ENCODE peak calls at places on chromosomes 16 and 17, in seven cellular contexts. T is WTC11, F is H1, H is HepG2, M is HEK293T, Q is K562, X is GM12878. A is an unnamed sample.

GRCh38 chr16:70476272-70477020 is 22.1 kb downstream of the FCSK start:
- DNase-seq in F (no peak), T (no peak), H (no peak), X (peak), M (no peak), Q (no peak), A (peak)

GRCh38 chr17:1882836-1883235 is 53.0 kb downstream of the RPA1 start:
- DNase-seq in M (peak), X (no peak), T (peak), F (peak), Q (peak), H (peak), A (no peak)

GRCh38 chr17:30244853-30245385 is 9.4 kb upstream of the SLC6A4 start:
- DNase-seq in Q (no peak), T (no peak), X (no peak), M (no peak), H (no peak), F (peak), A (no peak)

GRCh38 chr17:33200587-33200986 is 92.5 kb downstream of the ASIC2 start:
- DNase-seq in Q (peak), H (no peak), F (no peak), X (no peak), T (peak), M (peak), A (no peak)

GRCh38 chr17:42526031-42526444 is 10.0 kb upstream of the NAGLU start:
- DNase-seq in M (no peak), X (no peak), Q (no peak), T (no peak), H (no peak), F (no peak), A (no peak)

GRCh38 chr17:27078296-27078695 is 215.6 kb upstream of the WSB1 start:
- DNase-seq in X (no peak), F (no peak), H (no peak), Q (no peak), T (no peak), M (no peak), A (no peak)

GRCh38 chr16:89334988-89335802 is 117.7 kb downstream of the ZNF778 start:
- DNase-seq in H (no peak), M (no peak), T (no peak), Q (no peak), F (no peak), X (no peak), A (no peak)

GRCh38 chr16:56370836-56371235 is 54.5 kb downstream of the AMFR start:
- DNase-seq in X (no peak), M (no peak), H (no peak), T (no peak), F (no peak), Q (no peak), A (no peak)

GRCh38 chr17:76354317-76354729 is 607 bp upstream of the PRPSAP1 start:
- DNase-seq in T (no peak), F (no peak), X (no peak), H (no peak), Q (no peak), M (no peak), A (no peak)

GRCh38 chr17:71338396-71338795 is 782.4 kb upstream of the SOX9 start:
- DNase-seq in Q (no peak), F (no peak), T (no peak), X (no peak), M (no peak), H (no peak), A (no peak)

DNA sequence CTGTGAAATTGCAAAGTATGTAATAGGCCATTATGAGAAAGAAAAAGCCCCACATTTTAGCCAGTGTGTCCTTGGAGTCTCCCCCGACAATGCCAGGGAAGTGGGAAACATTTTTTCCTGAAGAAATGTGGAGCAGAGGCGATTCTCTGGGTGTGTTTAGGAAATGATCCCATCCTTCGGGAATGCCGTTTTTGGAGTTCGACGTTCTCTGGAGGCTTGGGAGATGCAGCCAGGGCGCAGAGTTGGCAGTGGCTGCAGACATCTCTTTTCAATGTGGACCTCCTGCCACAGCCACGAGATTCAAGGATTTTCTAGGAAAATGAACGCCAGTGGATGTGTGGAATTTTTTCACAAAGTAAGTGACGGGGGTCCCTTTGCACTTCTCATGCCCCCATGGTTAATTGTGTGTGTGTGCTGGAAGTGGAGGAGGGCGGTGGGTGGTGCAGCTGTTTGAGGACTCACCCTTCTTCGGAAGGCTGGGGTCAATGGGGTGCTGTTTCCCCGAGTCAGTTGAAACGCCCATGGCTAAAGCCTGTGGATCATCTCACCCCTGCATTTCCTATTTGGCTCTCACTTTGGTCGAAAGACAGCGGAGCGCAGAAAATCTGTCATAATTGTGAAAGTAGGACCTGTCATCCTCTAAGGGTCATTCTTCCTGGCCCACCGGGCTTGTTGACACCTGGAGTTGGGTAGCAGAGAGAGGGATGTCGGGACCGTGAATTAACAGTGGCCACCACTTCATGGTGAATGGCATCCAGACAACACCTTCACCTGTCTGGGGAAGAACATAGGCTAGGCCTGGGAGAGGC is 73.2 kb downstream of the CMIP start:
- DNase-seq in X (no peak), F (no peak), H (no peak), M (no peak), Q (no peak), T (no peak), A (no peak)
- TF ChIP-seq SP1 in X (no peak), F (no peak), H (no peak), M (no peak), Q (no peak), T (no peak), A (peak)

GRCh38 chr16:2077696-2078095 is 29.9 kb downstream of the TSC2 start:
- DNase-seq in H (no peak), Q (no peak), X (no peak), M (no peak), T (no peak), F (no peak), A (no peak)
- TF ChIP-seq SP1 in H (no peak), Q (no peak), X (no peak), M (no peak), T (no peak), F (no peak), A (no peak)

DNA sequence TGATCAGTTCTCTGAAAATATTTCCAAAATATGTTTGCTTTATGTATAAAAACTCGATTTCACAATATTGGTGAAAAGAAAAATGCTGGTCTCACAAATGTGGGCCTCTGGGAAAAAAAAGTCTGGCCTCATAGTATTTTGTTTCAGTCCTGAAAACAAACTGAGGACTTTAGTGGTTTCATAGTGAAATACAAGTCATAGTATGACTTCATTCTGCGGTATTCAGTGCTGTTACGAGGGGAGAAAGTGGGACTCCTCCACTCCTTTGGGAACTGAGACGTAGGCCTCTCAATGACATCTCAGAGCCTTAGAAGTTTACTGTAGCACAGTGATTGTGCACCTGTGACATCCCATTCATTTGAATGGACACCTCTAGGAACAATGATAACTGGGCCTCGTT is 56.0 kb downstream of the CYB561 start:
- DNase-seq in T (no peak), X (no peak), M (no peak), H (no peak), Q (no peak), F (no peak), A (no peak)
- TF ChIP-seq SP1 in T (no peak), X (no peak), M (no peak), H (no peak), Q (no peak), F (no peak), A (no peak)

GRCh38 chr16:22888791-22889190 is 74.8 kb downstream of the HS3ST2 start:
- DNase-seq in T (no peak), Q (no peak), X (no peak), H (no peak), F (no peak), M (no peak), A (no peak)
- TF ChIP-seq SP1 in T (no peak), Q (no peak), X (no peak), H (no peak), F (no peak), M (no peak), A (no peak)

GRCh38 chr16:23552171-23552570 is 5.0 kb downstream of the EARS2 start:
- DNase-seq in F (no peak), T (no peak), X (no peak), M (no peak), H (no peak), Q (no peak), A (no peak)
- TF ChIP-seq SP1 in F (no peak), T (no peak), X (no peak), M (no peak), H (no peak), Q (no peak), A (no peak)

GRCh38 chr16:66900721-66901441 is 17.8 kb downstream of the CDH16 start:
- DNase-seq in F (no peak), T (no peak), H (no peak), M (no peak), Q (peak), X (no peak), A (no peak)

GRCh38 chr16:66899945-66900688 is 18.6 kb downstream of the CDH16 start:
- DNase-seq in T (no peak), Q (peak), F (no peak), X (no peak), H (peak), M (peak), A (no peak)

GRCh38 chr16:66898933-66899309 is 18.6 kb downstream of the PDP2 start:
- DNase-seq in M (no peak), X (no peak), F (no peak), H (no peak), Q (no peak), T (no peak), A (no peak)

GRCh38 chr16:66898207-66898606 is 17.9 kb downstream of the PDP2 start:
- DNase-seq in T (no peak), X (no peak), H (no peak), F (no peak), M (no peak), Q (no peak), A (no peak)

GRCh38 chr16:66899310-66899944 is 19.1 kb downstream of the PDP2 start:
- DNase-seq in M (no peak), H (no peak), T (no peak), X (no peak), F (no peak), Q (no peak), A (no peak)
- TF ChIP-seq SP1 in M (no peak), H (no peak), T (no peak), X (no peak), F (no peak), Q (no peak), A (no peak)

GRCh38 chr16:3266873-3267537 is 10.6 kb upstream of the MEFV start:
- DNase-seq in F (no peak), M (peak), Q (no peak), H (peak), X (no peak), T (no peak), A (peak)
- TF ChIP-seq SP1 in F (no peak), M (no peak), Q (no peak), H (no peak), X (no peak), T (no peak), A (no peak)

GRCh38 chr16:86079185-86079885 is 180.4 kb downstream of the IRF8 start:
- DNase-seq in Q (no peak), X (no peak), H (no peak), M (no peak), F (no peak), T (no peak), A (no peak)
- TF ChIP-seq SP1 in Q (no peak), X (no peak), H (no peak), M (no peak), F (no peak), T (no peak), A (no peak)